ENCODE peak calls at places on chromosomes 3 and 15, in six cellular contexts. One of them, this sample, is unnamed.

GRCh38 chr15:89628791-89629715 is 26.2 kb downstream of the KIF7 start:
- DNase-seq in RKO: no peak
- DNase-seq in fibroblast of pulmonary artery: no peak
- DNase-seq in putamen: no peak
- DNase-seq in natural killer cell: no peak
- DNase-seq in posterior cingulate gyrus: no peak
- DNase-seq in this sample: no peak

GRCh38 chr3:115113367-115113766 is 33.7 kb downstream of the ZBTB20 start:
- DNase-seq in RKO: no peak
- DNase-seq in fibroblast of pulmonary artery: peak; percentile 87
- DNase-seq in putamen: no peak
- DNase-seq in natural killer cell: no peak
- DNase-seq in posterior cingulate gyrus: peak; percentile 21
- DNase-seq in this sample: peak; percentile 19

GRCh38 chr15:78396976-78397375 is 41.0 kb upstream of the IREB2 start:
- DNase-seq in RKO: no peak
- DNase-seq in fibroblast of pulmonary artery: peak; percentile 38
- DNase-seq in putamen: no peak
- DNase-seq in natural killer cell: no peak
- DNase-seq in posterior cingulate gyrus: no peak
- DNase-seq in this sample: peak; percentile 28

GRCh38 chr3:4351872-4352271 is 48.7 kb downstream of the SETMAR start:
- DNase-seq in RKO: no peak
- DNase-seq in fibroblast of pulmonary artery: no peak
- DNase-seq in putamen: no peak
- DNase-seq in natural killer cell: no peak
- DNase-seq in posterior cingulate gyrus: no peak
- DNase-seq in this sample: no peak

GRCh38 chr15:69154684-69155083 is 5.8 kb upstream of the GLCE start:
- DNase-seq in RKO: no peak
- DNase-seq in fibroblast of pulmonary artery: peak; percentile 87
- DNase-seq in putamen: no peak
- DNase-seq in natural killer cell: no peak
- DNase-seq in posterior cingulate gyrus: no peak
- DNase-seq in this sample: peak; percentile 52

GRCh38 chr3:124263168-124263567 is 271.2 kb upstream of the ROPN1 start:
- DNase-seq in RKO: peak; percentile 58
- DNase-seq in fibroblast of pulmonary artery: peak; percentile 95
- DNase-seq in putamen: no peak
- DNase-seq in natural killer cell: no peak
- DNase-seq in posterior cingulate gyrus: no peak
- DNase-seq in this sample: peak; percentile 80

GRCh38 chr3:59517448-59517847 is 467.6 kb upstream of the CFAP20DC start:
- DNase-seq in RKO: no peak
- DNase-seq in fibroblast of pulmonary artery: no peak
- DNase-seq in putamen: no peak
- DNase-seq in natural killer cell: no peak
- DNase-seq in posterior cingulate gyrus: no peak
- DNase-seq in this sample: no peak

GRCh38 chr3:154464440-154465148 is 34.6 kb upstream of the GPR149 start:
- DNase-seq in RKO: no peak
- DNase-seq in fibroblast of pulmonary artery: no peak
- DNase-seq in putamen: no peak
- DNase-seq in natural killer cell: no peak
- DNase-seq in posterior cingulate gyrus: no peak
- DNase-seq in this sample: no peak

GRCh38 chr3:11996500-11996899 is 7.7 kb upstream of the SYN2 start:
- DNase-seq in RKO: no peak
- DNase-seq in fibroblast of pulmonary artery: no peak
- DNase-seq in putamen: no peak
- DNase-seq in natural killer cell: no peak
- DNase-seq in posterior cingulate gyrus: no peak
- DNase-seq in this sample: no peak

GRCh38 chr15:88048759-88049158 is 207.8 kb downstream of the NTRK3 start:
- DNase-seq in RKO: no peak
- DNase-seq in fibroblast of pulmonary artery: no peak
- DNase-seq in putamen: no peak
- DNase-seq in natural killer cell: no peak
- DNase-seq in posterior cingulate gyrus: no peak
- DNase-seq in this sample: no peak

GRCh38 chr3:75610773-75611172 is 53.4 kb upstream of the FRG2C start:
- DNase-seq in RKO: no peak
- DNase-seq in fibroblast of pulmonary artery: no peak
- DNase-seq in putamen: no peak
- DNase-seq in natural killer cell: no peak
- DNase-seq in posterior cingulate gyrus: no peak
- DNase-seq in this sample: no peak

GRCh38 chr3:49411550-49411967 is 217 bp downstream of the RHOA start:
- DNase-seq in RKO: peak; percentile 40
- DNase-seq in fibroblast of pulmonary artery: no peak
- DNase-seq in putamen: peak; percentile 33
- DNase-seq in natural killer cell: peak; percentile 66
- DNase-seq in posterior cingulate gyrus: peak; percentile 84
- DNase-seq in this sample: no peak

GRCh38 chr3:108806316-108806715 is 16.3 kb upstream of the TRAT1 start:
- DNase-seq in RKO: no peak
- DNase-seq in fibroblast of pulmonary artery: no peak
- DNase-seq in putamen: no peak
- DNase-seq in natural killer cell: peak; percentile 16
- DNase-seq in posterior cingulate gyrus: no peak
- DNase-seq in this sample: no peak

GRCh38 chr15:82305621-82306048 is 43.0 kb downstream of the SAXO2 start:
- DNase-seq in RKO: no peak
- DNase-seq in fibroblast of pulmonary artery: no peak
- DNase-seq in putamen: no peak
- DNase-seq in natural killer cell: no peak
- DNase-seq in posterior cingulate gyrus: no peak
- DNase-seq in this sample: no peak

GRCh38 chr3:186746008-186746407 is 28.8 kb downstream of the KNG1 start:
- DNase-seq in RKO: peak; percentile 13
- DNase-seq in fibroblast of pulmonary artery: peak; percentile 89
- DNase-seq in putamen: peak; percentile 2
- DNase-seq in natural killer cell: no peak
- DNase-seq in posterior cingulate gyrus: no peak
- DNase-seq in this sample: peak; percentile 68

GRCh38 chr3:126376464-126376863 is 18.2 kb upstream of the CFAP100 start:
- DNase-seq in RKO: no peak
- DNase-seq in fibroblast of pulmonary artery: no peak
- DNase-seq in putamen: no peak
- DNase-seq in natural killer cell: no peak
- DNase-seq in posterior cingulate gyrus: no peak
- DNase-seq in this sample: no peak

GRCh38 chr15:88742161-88742560 is 61.1 kb upstream of the ACAN start:
- DNase-seq in RKO: no peak
- DNase-seq in fibroblast of pulmonary artery: no peak
- DNase-seq in putamen: no peak
- DNase-seq in natural killer cell: no peak
- DNase-seq in posterior cingulate gyrus: no peak
- DNase-seq in this sample: no peak

GRCh38 chr3:4953119-4953518 is 26.1 kb upstream of the BHLHE40 start:
- DNase-seq in RKO: no peak
- DNase-seq in fibroblast of pulmonary artery: no peak
- DNase-seq in putamen: no peak
- DNase-seq in natural killer cell: no peak
- DNase-seq in posterior cingulate gyrus: no peak
- DNase-seq in this sample: no peak

GRCh38 chr3:72185549-72186484 is 400.9 kb upstream of the PROK2 start:
- DNase-seq in RKO: peak; percentile 58
- DNase-seq in fibroblast of pulmonary artery: peak; percentile 76
- DNase-seq in putamen: no peak
- DNase-seq in natural killer cell: no peak
- DNase-seq in posterior cingulate gyrus: no peak
- DNase-seq in this sample: peak; percentile 67

GRCh38 chr3:120497318-120497717 is 46.5 kb upstream of the FSTL1 start:
- DNase-seq in RKO: no peak
- DNase-seq in fibroblast of pulmonary artery: peak; percentile 93
- DNase-seq in putamen: no peak
- DNase-seq in natural killer cell: no peak
- DNase-seq in posterior cingulate gyrus: no peak
- DNase-seq in this sample: peak; percentile 73

GRCh38 chr15:69209661-69210060 is 49.2 kb downstream of the GLCE start:
- DNase-seq in RKO: no peak
- DNase-seq in fibroblast of pulmonary artery: no peak
- DNase-seq in putamen: no peak
- DNase-seq in natural killer cell: no peak
- DNase-seq in posterior cingulate gyrus: no peak
- DNase-seq in this sample: no peak

GRCh38 chr3:53688989-53689388 is 157.2 kb downstream of the CHDH start:
- DNase-seq in RKO: no peak
- DNase-seq in fibroblast of pulmonary artery: no peak
- DNase-seq in putamen: no peak
- DNase-seq in natural killer cell: no peak
- DNase-seq in posterior cingulate gyrus: no peak
- DNase-seq in this sample: no peak

GRCh38 chr15:43219929-43220886 is 610 bp downstream of the EPB42 start:
- DNase-seq in RKO: no peak
- DNase-seq in fibroblast of pulmonary artery: no peak
- DNase-seq in putamen: no peak
- DNase-seq in natural killer cell: no peak
- DNase-seq in posterior cingulate gyrus: no peak
- DNase-seq in this sample: no peak

GRCh38 chr3:27905625-27906024 is 183.5 kb upstream of the EOMES start:
- DNase-seq in RKO: no peak
- DNase-seq in fibroblast of pulmonary artery: no peak
- DNase-seq in putamen: no peak
- DNase-seq in natural killer cell: peak; percentile 33
- DNase-seq in posterior cingulate gyrus: no peak
- DNase-seq in this sample: no peak

GRCh38 chr15:63870403-63871209 is 36.9 kb upstream of the HERC1 start:
- DNase-seq in RKO: peak; percentile 68
- DNase-seq in fibroblast of pulmonary artery: peak; percentile 89
- DNase-seq in putamen: no peak
- DNase-seq in natural killer cell: no peak
- DNase-seq in posterior cingulate gyrus: peak; percentile 72
- DNase-seq in this sample: peak; percentile 79

GRCh38 chr3:127172670-127173515 is 20.0 kb upstream of the PRR23E start:
- DNase-seq in RKO: peak; percentile 46
- DNase-seq in fibroblast of pulmonary artery: peak; percentile 30
- DNase-seq in putamen: no peak
- DNase-seq in natural killer cell: no peak
- DNase-seq in posterior cingulate gyrus: no peak
- DNase-seq in this sample: peak; percentile 48

GRCh38 chr3:82376883-82377282 is 615.4 kb upstream of the GBE1 start:
- DNase-seq in RKO: peak; percentile 32
- DNase-seq in fibroblast of pulmonary artery: no peak
- DNase-seq in putamen: no peak
- DNase-seq in natural killer cell: no peak
- DNase-seq in posterior cingulate gyrus: no peak
- DNase-seq in this sample: no peak

GRCh38 chr3:152458023-152458724 is 189.4 kb downstream of the MBNL1 start:
- DNase-seq in RKO: no peak
- DNase-seq in fibroblast of pulmonary artery: no peak
- DNase-seq in putamen: no peak
- DNase-seq in natural killer cell: no peak
- DNase-seq in posterior cingulate gyrus: no peak
- DNase-seq in this sample: no peak

GRCh38 chr3:134299185-134299887 is 48.7 kb upstream of the RYK start:
- DNase-seq in RKO: peak; percentile 26
- DNase-seq in fibroblast of pulmonary artery: peak; percentile 70
- DNase-seq in putamen: no peak
- DNase-seq in natural killer cell: no peak
- DNase-seq in posterior cingulate gyrus: no peak
- DNase-seq in this sample: peak; percentile 39

GRCh38 chr3:48208088-48208487 is 15.2 kb upstream of the CAMP start:
- DNase-seq in RKO: no peak
- DNase-seq in fibroblast of pulmonary artery: no peak
- DNase-seq in putamen: no peak
- DNase-seq in natural killer cell: no peak
- DNase-seq in posterior cingulate gyrus: no peak
- DNase-seq in this sample: no peak

GRCh38 chr15:89112341-89112971 is 24.2 kb downstream of the ABHD2 start:
- DNase-seq in RKO: no peak
- DNase-seq in fibroblast of pulmonary artery: no peak
- DNase-seq in putamen: no peak
- DNase-seq in natural killer cell: no peak
- DNase-seq in posterior cingulate gyrus: no peak
- DNase-seq in this sample: no peak

GRCh38 chr15:82999905-83000671 is 11.4 kb downstream of the C15orf40 start:
- DNase-seq in RKO: peak; percentile 83
- DNase-seq in fibroblast of pulmonary artery: peak; percentile 74
- DNase-seq in putamen: peak; percentile 31
- DNase-seq in natural killer cell: no peak
- DNase-seq in posterior cingulate gyrus: no peak
- DNase-seq in this sample: peak; percentile 67

GRCh38 chr15:62957130-62957529 is 85.4 kb upstream of the TPM1 start:
- DNase-seq in RKO: no peak
- DNase-seq in fibroblast of pulmonary artery: peak; percentile 48
- DNase-seq in putamen: no peak
- DNase-seq in natural killer cell: no peak
- DNase-seq in posterior cingulate gyrus: no peak
- DNase-seq in this sample: no peak

GRCh38 chr3:17730318-17730967 is 12.0 kb downstream of the TBC1D5 start:
- DNase-seq in RKO: no peak
- DNase-seq in fibroblast of pulmonary artery: peak; percentile 67
- DNase-seq in putamen: no peak
- DNase-seq in natural killer cell: no peak
- DNase-seq in posterior cingulate gyrus: no peak
- DNase-seq in this sample: peak; percentile 53

GRCh38 chr3:72901840-72902239 is 14.0 kb downstream of the GXYLT2 start:
- DNase-seq in RKO: no peak
- DNase-seq in fibroblast of pulmonary artery: no peak
- DNase-seq in putamen: no peak
- DNase-seq in natural killer cell: no peak
- DNase-seq in posterior cingulate gyrus: no peak
- DNase-seq in this sample: no peak